ENCODE peak calls at places on chromosomes 7 and 10, in five cellular contexts. R is tibial nerve, J is SJCRH30, Y is MM.1S, B is lower lobe of right lung. H is an unnamed sample. For H3K9me3, the result is how much of the 10 kb centered on the place peaks cover.

GRCh38 chr7:11835260-11835659 is 3.3 kb upstream of the THSD7A start:
- DNase-seq in R (no peak), J (no peak), Y (no peak), B (no peak), H (no peak)

GRCh38 chr10:79562135-79562756 is 2.0 kb upstream of the SFTPA2 start:
- DNase-seq in R (peak), J (peak), Y (peak), B (peak), H (peak)

GRCh38 chr7:92228100-92228499 is 17.6 kb downstream of the KRIT1 start:
- DNase-seq in R (no peak), J (no peak), Y (no peak), B (no peak), H (no peak)

GRCh38 chr10:48550977-48551376 is 53.9 kb downstream of the ARHGAP22 start:
- DNase-seq in R (no peak), J (no peak), Y (peak), B (no peak), H (no peak)

GRCh38 chr7:157396316-157397035 is 59.7 kb downstream of the DNAJB6 start:
- DNase-seq in R (no peak), J (no peak), Y (no peak), B (no peak), H (no peak)

GRCh38 chr10:18429335-18429734 is 222.1 kb downstream of the NSUN6 start:
- DNase-seq in R (no peak), J (no peak), Y (no peak), B (no peak), H (no peak)

GRCh38 chr7:158814637-158815036 is 14.7 kb downstream of the ESYT2 start:
- DNase-seq in R (no peak), J (no peak), Y (no peak), B (no peak), H (no peak)

GRCh38 chr10:60704480-60704879 is 73.8 kb upstream of the CDK1 start:
- DNase-seq in R (no peak), J (no peak), Y (no peak), B (no peak), H (no peak)

GRCh38 chr10:112376578-112376855 is 2.6 kb downstream of the ACSL5 start:
- DNase-seq in R (no peak), J (no peak), Y (no peak), B (no peak), H (no peak)

GRCh38 chr7:2715341-2716231 is 27.6 kb downstream of the AMZ1 start:
- DNase-seq in R (no peak), J (no peak), Y (peak), B (no peak), H (no peak)

GRCh38 chr7:64628192-64628591 is 37.7 kb upstream of the ZNF107 start:
- DNase-seq in R (no peak), J (no peak), Y (no peak), B (no peak), H (no peak)
- H3K9me3 ChIP-seq in R (under half), J (under half), Y (under half), B (under half), H (under half)

GRCh38 chr10:58704226-58705200 is 191.8 kb downstream of the BICC1 start:
- DNase-seq in R (no peak), J (peak), Y (no peak), B (no peak), H (no peak)

GRCh38 chr10:58697691-58698090 is 185.0 kb downstream of the BICC1 start:
- DNase-seq in R (no peak), J (no peak), Y (no peak), B (no peak), H (no peak)

GRCh38 chr10:58698777-58699356 is 186.2 kb downstream of the BICC1 start:
- DNase-seq in R (no peak), J (no peak), Y (no peak), B (no peak), H (no peak)

GRCh38 chr10:58700576-58700975 is 187.9 kb downstream of the BICC1 start:
- DNase-seq in R (no peak), J (peak), Y (no peak), B (no peak), H (no peak)

DNA sequence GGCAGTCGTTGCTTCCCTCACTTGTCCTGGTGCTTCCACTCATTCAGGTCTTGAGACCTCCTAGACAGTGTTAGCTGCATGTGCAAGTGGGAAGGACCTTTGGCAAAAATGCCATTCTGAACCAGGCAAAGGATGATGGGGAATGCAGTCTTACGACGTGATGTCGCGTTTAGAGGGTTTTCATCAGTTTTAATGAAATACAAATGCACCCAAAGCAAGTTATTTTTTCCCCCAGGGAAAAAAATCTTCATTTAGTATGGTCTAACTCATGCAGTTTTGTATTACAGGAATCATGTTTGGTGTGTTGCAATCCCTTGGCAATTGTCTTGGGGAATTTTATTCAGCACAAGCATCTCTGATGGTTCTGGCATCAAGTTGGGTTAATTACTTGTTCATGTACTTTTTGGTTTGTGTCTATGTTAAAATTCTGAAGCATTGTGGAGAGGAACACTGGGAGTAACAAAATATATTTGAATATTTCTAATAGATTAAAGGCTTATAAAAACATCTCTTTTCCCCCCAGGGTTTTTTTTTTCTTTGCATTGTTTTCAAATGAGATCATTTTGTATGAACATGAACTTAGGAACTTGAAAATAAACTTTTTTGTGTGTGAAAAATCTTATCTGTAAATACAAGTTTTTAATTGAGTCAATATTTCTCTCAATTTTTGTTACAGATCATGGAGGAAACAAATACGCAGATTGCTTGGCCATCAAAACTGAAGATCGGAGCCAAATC is 188.9 kb downstream of the BICC1 start:
- DNase-seq in R (peak), J (no peak), Y (no peak), B (no peak), H (no peak)
- H3K4me3 ChIP-seq in R (no peak), J (no peak), Y (no peak), B (no peak), H (no peak)

GRCh38 chr10:72976886-72977285 is 22.3 kb upstream of the PLA2G12B start:
- DNase-seq in R (no peak), J (no peak), Y (no peak), B (no peak), H (no peak)
- H3K9me3 ChIP-seq in R (under half), J (under half), Y (under half), B (under half), H (under half)

GRCh38 chr7:111746950-111747349 is 184.7 kb upstream of the IMMP2L start:
- DNase-seq in R (no peak), J (no peak), Y (no peak), B (no peak), H (no peak)

GRCh38 chr7:111743244-111743852 is 181.1 kb upstream of the IMMP2L start:
- DNase-seq in R (no peak), J (no peak), Y (no peak), B (no peak), H (no peak)

GRCh38 chr7:111740942-111741341 is 178.7 kb upstream of the IMMP2L start:
- DNase-seq in R (no peak), J (no peak), Y (no peak), B (no peak), H (no peak)

GRCh38 chr7:111744501-111745155 is 182.3 kb upstream of the IMMP2L start:
- DNase-seq in R (no peak), J (no peak), Y (no peak), B (no peak), H (no peak)

GRCh38 chr7:111741811-111742240 is 179.5 kb upstream of the IMMP2L start:
- DNase-seq in R (peak), J (peak), Y (peak), B (peak), H (no peak)
- H3K4me3 ChIP-seq in R (no peak), J (no peak), Y (no peak), B (no peak), H (no peak)